ENCODE peak calls at places on chromosomes 5 and 9, in nine cellular contexts. One of them, this sample, is unnamed.

GRCh38 chr5:172607213-172607793 is 33.8 kb upstream of the NEURL1B start:
- DNase-seq in BE2C: no peak
- DNase-seq in NT2/D1: no peak
- DNase-seq in aorta: no peak
- DNase-seq in ascending aorta: no peak
- DNase-seq in mesendoderm: no peak
- DNase-seq in colonic mucosa: no peak
- DNase-seq in fibroblast of lung: no peak
- DNase-seq in brain microvascular endothelial cell: no peak
- DNase-seq in this sample: peak; percentile 71

GRCh38 chr5:98904786-98905185 is 24.0 kb downstream of the CHD1 start:
- DNase-seq in NT2/D1: no peak
- DNase-seq in fibroblast of lung: peak; percentile 65
- DNase-seq in mesendoderm: no peak
- DNase-seq in ascending aorta: no peak
- DNase-seq in aorta: no peak
- DNase-seq in colonic mucosa: no peak
- DNase-seq in BE2C: no peak
- DNase-seq in brain microvascular endothelial cell: peak; percentile 76
- DNase-seq in this sample: no peak

GRCh38 chr5:94562327-94562971 is 56.0 kb downstream of the KIAA0825 start:
- DNase-seq in NT2/D1: no peak
- DNase-seq in fibroblast of lung: no peak
- DNase-seq in aorta: no peak
- DNase-seq in colonic mucosa: no peak
- DNase-seq in BE2C: no peak
- DNase-seq in ascending aorta: no peak
- DNase-seq in mesendoderm: no peak
- DNase-seq in brain microvascular endothelial cell: no peak
- DNase-seq in this sample: no peak

GRCh38 chr5:1729641-1730486 is 69.8 kb downstream of the MRPL36 start:
- DNase-seq in brain microvascular endothelial cell: no peak
- DNase-seq in aorta: no peak
- DNase-seq in BE2C: no peak
- DNase-seq in ascending aorta: peak; percentile 50
- DNase-seq in mesendoderm: no peak
- DNase-seq in NT2/D1: no peak
- DNase-seq in colonic mucosa: peak; percentile 13
- DNase-seq in fibroblast of lung: no peak
- DNase-seq in this sample: no peak

GRCh38 chr9:104287255-104287872 is 193.3 kb downstream of the SMC2 start:
- DNase-seq in brain microvascular endothelial cell: peak; percentile 60
- DNase-seq in colonic mucosa: no peak
- DNase-seq in NT2/D1: no peak
- DNase-seq in mesendoderm: no peak
- DNase-seq in ascending aorta: no peak
- DNase-seq in BE2C: no peak
- DNase-seq in aorta: no peak
- DNase-seq in fibroblast of lung: no peak
- DNase-seq in this sample: no peak

GRCh38 chr5:155727512-155728145 is 599.3 kb upstream of the SGCD start:
- DNase-seq in NT2/D1: no peak
- DNase-seq in fibroblast of lung: peak; percentile 1
- DNase-seq in brain microvascular endothelial cell: no peak
- DNase-seq in mesendoderm: peak; percentile 20
- DNase-seq in BE2C: no peak
- DNase-seq in colonic mucosa: no peak
- DNase-seq in aorta: peak; percentile 38
- DNase-seq in ascending aorta: no peak
- DNase-seq in this sample: no peak

GRCh38 chr5:138445547-138446271 is 6.9 kb downstream of the REEP2 start:
- DNase-seq in NT2/D1: no peak
- DNase-seq in mesendoderm: no peak
- DNase-seq in brain microvascular endothelial cell: no peak
- DNase-seq in colonic mucosa: no peak
- DNase-seq in BE2C: no peak
- DNase-seq in fibroblast of lung: no peak
- DNase-seq in ascending aorta: no peak
- DNase-seq in aorta: no peak
- DNase-seq in this sample: no peak

GRCh38 chr9:2271426-2271825 is 256.3 kb downstream of the SMARCA2 start:
- DNase-seq in aorta: peak; percentile 61
- DNase-seq in BE2C: peak; percentile 48
- DNase-seq in brain microvascular endothelial cell: no peak
- DNase-seq in mesendoderm: peak; percentile 72
- DNase-seq in colonic mucosa: no peak
- DNase-seq in fibroblast of lung: peak; percentile 10
- DNase-seq in NT2/D1: no peak
- DNase-seq in ascending aorta: no peak
- DNase-seq in this sample: no peak

GRCh38 chr5:170111088-170111796 is 5.5 kb downstream of the FOXI1 start:
- DNase-seq in aorta: no peak
- DNase-seq in ascending aorta: peak; percentile 40
- DNase-seq in NT2/D1: no peak
- DNase-seq in colonic mucosa: no peak
- DNase-seq in brain microvascular endothelial cell: no peak
- DNase-seq in mesendoderm: no peak
- DNase-seq in fibroblast of lung: no peak
- DNase-seq in BE2C: no peak
- DNase-seq in this sample: no peak

GRCh38 chr9:37410969-37411785 is 11.3 kb upstream of the GRHPR start:
- DNase-seq in ascending aorta: no peak
- DNase-seq in BE2C: no peak
- DNase-seq in aorta: peak; percentile 45
- DNase-seq in NT2/D1: no peak
- DNase-seq in brain microvascular endothelial cell: no peak
- DNase-seq in fibroblast of lung: no peak
- DNase-seq in colonic mucosa: no peak
- DNase-seq in mesendoderm: peak; percentile 49
- DNase-seq in this sample: no peak
- H3K4me3 ChIP-seq in ascending aorta: no peak overlapping the region
- H3K4me3 ChIP-seq in BE2C: no peak overlapping the region
- H3K4me3 ChIP-seq in aorta: no peak overlapping the region
- H3K4me3 ChIP-seq in NT2/D1: no peak overlapping the region
- H3K4me3 ChIP-seq in brain microvascular endothelial cell: no peak overlapping the region
- H3K4me3 ChIP-seq in fibroblast of lung: no peak overlapping the region
- H3K4me3 ChIP-seq in colonic mucosa: no peak overlapping the region
- H3K4me3 ChIP-seq in mesendoderm: no peak overlapping the region
- H3K4me3 ChIP-seq in this sample: no peak overlapping the region

GRCh38 chr5:143887302-143887638 is 75.3 kb downstream of the HMHB1 start:
- DNase-seq in fibroblast of lung: peak; percentile 77
- DNase-seq in brain microvascular endothelial cell: peak; percentile 38
- DNase-seq in aorta: peak; percentile 68
- DNase-seq in colonic mucosa: no peak
- DNase-seq in NT2/D1: no peak
- DNase-seq in ascending aorta: no peak
- DNase-seq in mesendoderm: no peak
- DNase-seq in BE2C: peak; percentile 83
- DNase-seq in this sample: peak; percentile 64
- H3K4me3 ChIP-seq in fibroblast of lung: no peak overlapping the region
- H3K4me3 ChIP-seq in brain microvascular endothelial cell: no peak overlapping the region
- H3K4me3 ChIP-seq in aorta: no peak overlapping the region
- H3K4me3 ChIP-seq in colonic mucosa: no peak overlapping the region
- H3K4me3 ChIP-seq in NT2/D1: no peak overlapping the region
- H3K4me3 ChIP-seq in ascending aorta: no peak overlapping the region
- H3K4me3 ChIP-seq in mesendoderm: no peak overlapping the region
- H3K4me3 ChIP-seq in BE2C: peak overlapping the region; percentile 9
- H3K4me3 ChIP-seq in this sample: no peak overlapping the region

DNA sequence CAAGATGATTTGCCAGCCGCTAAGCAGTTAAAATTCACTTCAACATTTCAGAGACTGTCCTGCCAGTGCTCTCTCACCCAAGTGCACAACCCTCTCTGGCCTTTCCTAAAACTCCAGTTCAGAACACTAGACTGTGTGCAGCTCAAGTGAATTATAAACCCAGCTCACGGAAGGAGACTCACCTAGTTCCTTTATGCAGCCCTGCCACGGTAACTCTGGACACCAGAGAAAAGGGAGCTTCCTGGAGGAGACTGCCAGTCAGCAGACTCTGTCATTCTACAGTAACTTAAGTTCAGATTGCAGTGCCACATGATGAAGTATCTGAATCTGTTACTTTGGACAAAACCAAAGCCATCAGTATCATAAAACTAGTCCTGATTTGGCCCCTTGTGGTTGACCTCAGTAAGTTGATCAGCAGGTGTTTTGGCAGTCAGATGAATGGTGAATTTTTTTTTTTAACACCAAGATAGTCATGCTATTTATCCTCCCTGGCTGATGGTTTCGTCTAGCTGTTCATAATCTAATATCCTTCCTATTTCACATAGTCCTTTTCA is 2.7 kb downstream of the MTRR start:
- DNase-seq in colonic mucosa: peak; percentile 50
- DNase-seq in BE2C: no peak
- DNase-seq in ascending aorta: no peak
- DNase-seq in fibroblast of lung: no peak
- DNase-seq in mesendoderm: no peak
- DNase-seq in brain microvascular endothelial cell: no peak
- DNase-seq in NT2/D1: no peak
- DNase-seq in aorta: no peak
- DNase-seq in this sample: no peak
- H3K4me3 ChIP-seq in colonic mucosa: no peak overlapping the region
- H3K4me3 ChIP-seq in BE2C: no peak overlapping the region
- H3K4me3 ChIP-seq in ascending aorta: no peak overlapping the region
- H3K4me3 ChIP-seq in fibroblast of lung: no peak overlapping the region
- H3K4me3 ChIP-seq in mesendoderm: no peak overlapping the region
- H3K4me3 ChIP-seq in brain microvascular endothelial cell: no peak overlapping the region
- H3K4me3 ChIP-seq in NT2/D1: no peak overlapping the region
- H3K4me3 ChIP-seq in aorta: no peak overlapping the region
- H3K4me3 ChIP-seq in this sample: no peak overlapping the region

DNA sequence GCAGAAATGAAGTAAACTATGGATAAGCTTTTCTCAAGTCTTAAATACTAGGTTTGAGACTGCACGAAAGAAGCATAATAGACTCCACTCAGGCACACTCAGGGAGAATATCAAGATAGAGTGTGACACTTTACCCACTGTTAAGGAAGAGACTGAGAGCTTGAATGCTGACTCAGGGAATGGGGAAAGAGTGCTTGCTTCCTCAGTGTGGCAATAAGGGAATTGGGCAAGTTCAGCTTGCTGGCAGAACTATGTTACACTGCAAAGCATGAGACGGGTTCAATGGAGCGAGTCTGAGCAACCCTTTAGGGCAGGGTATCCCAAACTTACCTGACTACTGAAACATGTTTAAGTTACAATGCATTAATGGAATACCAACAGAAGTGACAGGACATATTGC is 237.7 kb upstream of the MEF2C start:
- DNase-seq in fibroblast of lung: no peak
- DNase-seq in brain microvascular endothelial cell: no peak
- DNase-seq in BE2C: no peak
- DNase-seq in ascending aorta: no peak
- DNase-seq in aorta: peak; percentile 44
- DNase-seq in mesendoderm: no peak
- DNase-seq in NT2/D1: no peak
- DNase-seq in colonic mucosa: no peak
- DNase-seq in this sample: no peak
- H3K4me3 ChIP-seq in fibroblast of lung: no peak overlapping the region
- H3K4me3 ChIP-seq in brain microvascular endothelial cell: no peak overlapping the region
- H3K4me3 ChIP-seq in BE2C: no peak overlapping the region
- H3K4me3 ChIP-seq in ascending aorta: no peak overlapping the region
- H3K4me3 ChIP-seq in aorta: no peak overlapping the region
- H3K4me3 ChIP-seq in mesendoderm: no peak overlapping the region
- H3K4me3 ChIP-seq in NT2/D1: no peak overlapping the region
- H3K4me3 ChIP-seq in colonic mucosa: no peak overlapping the region
- H3K4me3 ChIP-seq in this sample: no peak overlapping the region

This sample was measured in skeletal muscle cell.